ENCODE peak calls at places on chromosomes 12 and 14, in five cellular contexts. O is fibroblast of lung; D is stimulated activated CD8-positive, alpha-beta memory T cell treated with anti-CD3 and anti-CD28 coated beads, Interleukin-15, amount 100 ng/mL, for 24 hours; P is LHCN-M2; T is iPS-NIHi11. E is an unnamed sample.

GRCh38 chr14:65866906-65867305 is 454.4 kb downstream of the FUT8 start:
- DNase-seq in O (no peak), D (no peak), P (no peak), T (no peak), E (no peak)

GRCh38 chr14:30799933-30800332 is 74.4 kb upstream of the COCH start:
- DNase-seq in O (no peak), D (no peak), P (no peak), T (no peak), E (no peak)

GRCh38 chr14:67571991-67572323 is 28.1 kb downstream of the PIGH start:
- DNase-seq in O (no peak), D (no peak), P (no peak), T (no peak), E (no peak)

GRCh38 chr12:6457220-6457945 is 5.5 kb downstream of the TAPBPL start:
- DNase-seq in O (no peak), D (no peak), P (no peak), T (no peak), E (no peak)

GRCh38 chr12:31019561-31020308 is 53.9 kb upstream of the DDX11 start:
- DNase-seq in O (no peak), D (no peak), P (no peak), T (no peak), E (no peak)

GRCh38 chr12:95605087-95605486 is 53.8 kb upstream of the USP44 start:
- DNase-seq in O (peak), D (no peak), P (peak), T (no peak), E (peak)

GRCh38 chr12:10097521-10097920 is 1.3 kb downstream of the CLEC1A start:
- DNase-seq in O (no peak), D (no peak), P (no peak), T (no peak), E (peak)

GRCh38 chr14:46651526-46652144 is at the start of gene RPL10L:
- DNase-seq in O (no peak), D (no peak), P (no peak), T (peak), E (no peak)

GRCh38 chr12:98456583-98457573 is 58.5 kb upstream of the TMPO start:
- DNase-seq in O (peak), D (no peak), P (peak), T (peak), E (peak)

GRCh38 chr14:106500571-106500970 is 974.2 kb downstream of the TMEM121 start:
- DNase-seq in O (no peak), D (no peak), P (no peak), T (no peak), E (no peak)

GRCh38 chr14:68668028-68668427 is 124.8 kb downstream of the ZFP36L1 start:
- DNase-seq in O (no peak), D (no peak), P (no peak), T (no peak), E (no peak)

GRCh38 chr12:65667932-65668331 is 156.4 kb upstream of the HMGA2 start:
- DNase-seq in O (no peak), D (no peak), P (peak), T (no peak), E (no peak)

GRCh38 chr12:51917746-51918453 is 10.6 kb downstream of the ACVRL1 start:
- DNase-seq in O (no peak), D (no peak), P (no peak), T (no peak), E (no peak)

GRCh38 chr12:89883630-89884364 is 175.2 kb upstream of the ATP2B1 start:
- DNase-seq in O (peak), D (no peak), P (peak), T (peak), E (peak)

GRCh38 chr14:104081951-104082464 is 3.5 kb upstream of the ASPG start:
- DNase-seq in O (no peak), D (no peak), P (no peak), T (no peak), E (no peak)

GRCh38 chr12:75311369-75311768 is 18.8 kb downstream of the CAPS2 start:
- DNase-seq in O (no peak), D (no peak), P (no peak), T (no peak), E (no peak)

GRCh38 chr12:16562413-16562812 is 43.5 kb downstream of the LMO3 start:
- DNase-seq in O (no peak), D (no peak), P (no peak), T (no peak), E (no peak)

GRCh38 chr14:94337274-94337673 is 14.1 kb upstream of the SERPINA6 start:
- DNase-seq in O (peak), D (no peak), P (peak), T (no peak), E (peak)

GRCh38 chr12:13474381-13474780 is 277.9 kb downstream of the EMP1 start:
- DNase-seq in O (no peak), D (no peak), P (no peak), T (no peak), E (no peak)

GRCh38 chr12:84937383-84937782 is 24.8 kb upstream of the SLC6A15 start:
- DNase-seq in O (no peak), D (no peak), P (no peak), T (no peak), E (no peak)

GRCh38 chr12:69435644-69436043 is 34.5 kb upstream of the FRS2 start:
- DNase-seq in O (peak), D (no peak), P (peak), T (no peak), E (peak)

GRCh38 chr12:119683413-119683812 is 15.5 kb downstream of the PRKAB1 start:
- DNase-seq in O (peak), D (no peak), P (peak), T (no peak), E (peak)

GRCh38 chr12:42140901-42141300 is 3.8 kb downstream of the GXYLT1 start:
- DNase-seq in O (peak), D (no peak), P (peak), T (peak), E (peak)

GRCh38 chr12:24561411-24561871 is 387.5 kb downstream of the BCAT1 start:
- DNase-seq in O (peak), D (no peak), P (peak), T (peak), E (peak)

GRCh38 chr12:124440841-124441381 is 126.5 kb downstream of the NCOR2 start:
- DNase-seq in O (peak), D (no peak), P (peak), T (no peak), E (no peak)

GRCh38 chr12:58186914-58187313 is 245.5 kb downstream of the ATP23 start:
- DNase-seq in O (no peak), D (no peak), P (no peak), T (no peak), E (no peak)

GRCh38 chr14:86372402-86372801 is 842.5 kb downstream of the FLRT2 start:
- DNase-seq in O (no peak), D (no peak), P (no peak), T (no peak), E (no peak)

GRCh38 chr12:100554608-100555077 is 18.8 kb upstream of the GAS2L3 start:
- DNase-seq in O (peak), D (no peak), P (peak), T (peak), E (peak)

GRCh38 chr12:4104722-4105244 is 168.8 kb upstream of the CCND2 start:
- DNase-seq in O (no peak), D (no peak), P (no peak), T (no peak), E (no peak)

GRCh38 chr14:77475432-77476115 is 17.7 kb downstream of the AHSA1 start:
- DNase-seq in O (no peak), D (no peak), P (no peak), T (no peak), E (no peak)